ENCODE peak calls at places on chromosomes 16 and 17, in nine cellular contexts. A is nucleus accumbens; B is type B pancreatic cell; L is substantia nigra; M is right cardiac atrium; D is activated naive CD4-positive, alpha-beta T cell treated with anti-CD3 and anti-CD28 coated beads for 36 hours; V is epithelial cell of esophagus; Q is stimulated activated effector memory CD8-positive, alpha-beta T cell treated with anti-CD3 and anti-CD28 coated beads, Interleukin-12 subunit alpha, Interleukin-12 subunit beta, amount 100 ng/mL, for 72 hours; W is NCI-H1105 treated with DMSO at 0.1 percent for 48 hours. I is an unnamed sample.

GRCh38 chr17:10754861-10755591 is 25.2 kb upstream of the TMEM220 start:
- DNase-seq in D (no peak), Q (no peak), A (no peak), M (no peak), V (peak), W (no peak), B (no peak), L (no peak), I (no peak)

GRCh38 chr17:17719966-17720543 is 38.8 kb downstream of the RAI1 start:
- DNase-seq in A (no peak), W (no peak), Q (no peak), D (no peak), V (peak), L (no peak), B (no peak), M (no peak), I (no peak)

GRCh38 chr17:32610027-32610650 is 123.3 kb downstream of the CDK5R1 start:
- DNase-seq in D (no peak), W (no peak), M (no peak), V (no peak), B (no peak), Q (no peak), A (no peak), L (no peak), I (no peak)

GRCh38 chr17:64491034-64491860 is 5.6 kb downstream of the POLG2 start:
- DNase-seq in A (no peak), W (no peak), Q (peak), B (no peak), M (no peak), V (peak), L (no peak), D (peak), I (no peak)

GRCh38 chr17:80539022-80539421 is 5.6 kb upstream of the RPTOR start:
- DNase-seq in Q (no peak), W (no peak), A (no peak), L (no peak), D (peak), V (no peak), M (no peak), B (no peak), I (no peak)

GRCh38 chr17:79532107-79532790 is 78.6 kb downstream of the RBFOX3 start:
- DNase-seq in B (no peak), A (no peak), Q (no peak), M (no peak), L (no peak), W (no peak), D (no peak), V (no peak), I (no peak)

GRCh38 chr16:56549744-56550385 is 15.0 kb upstream of the MT4 start:
- DNase-seq in D (peak), W (no peak), M (no peak), V (peak), L (no peak), Q (no peak), B (no peak), A (no peak), I (no peak)

GRCh38 chr17:65058151-65058550 is 1.6 kb upstream of the GNA13 start:
- DNase-seq in A (no peak), L (no peak), D (no peak), W (no peak), Q (no peak), M (no peak), B (no peak), V (no peak), I (no peak)

GRCh38 chr17:66167189-66167815 is 24.6 kb downstream of the CEP112 start:
- DNase-seq in A (no peak), Q (no peak), V (no peak), L (no peak), W (no peak), B (no peak), D (no peak), M (no peak), I (no peak)

GRCh38 chr17:43905985-43906852 is 1.1 kb downstream of the MPP2 start:
- DNase-seq in V (peak), M (peak), A (peak), B (no peak), L (peak), Q (no peak), D (peak), W (peak), I (peak)

GRCh38 chr16:72876221-72876620 is 171.7 kb downstream of the ZFHX3 start:
- DNase-seq in L (no peak), A (no peak), B (no peak), V (peak), W (no peak), M (peak), D (peak), Q (no peak), I (no peak)

GRCh38 chr17:32318071-32318470 is 23.9 kb downstream of the C17orf75 start:
- DNase-seq in A (no peak), Q (no peak), D (no peak), M (no peak), B (no peak), V (no peak), W (no peak), L (no peak), I (no peak)

GRCh38 chr16:86905302-86905701 is 327.0 kb downstream of the FOXL1 start:
- DNase-seq in B (no peak), A (no peak), W (no peak), Q (no peak), V (no peak), D (no peak), M (peak), L (no peak), I (no peak)

GRCh38 chr16:79997257-79997656 is 396.7 kb upstream of the MAF start:
- DNase-seq in A (no peak), M (no peak), L (no peak), W (no peak), Q (no peak), V (peak), B (no peak), D (peak), I (no peak)

GRCh38 chr16:1941924-1942809 is 832 bp downstream of the MSRB1 start:
- DNase-seq in Q (peak), A (no peak), V (peak), D (peak), B (no peak), W (no peak), L (no peak), M (no peak), I (no peak)

GRCh38 chr17:5437721-5438317 is 1.1 kb downstream of the C1QBP start:
- DNase-seq in Q (no peak), M (no peak), B (no peak), W (no peak), A (no peak), L (no peak), V (peak), D (no peak), I (no peak)

GRCh38 chr16:80947708-80948615 is 58.7 kb downstream of the CMC2 start:
- DNase-seq in B (no peak), W (no peak), L (no peak), D (no peak), V (peak), M (no peak), A (no peak), Q (no peak), I (no peak)

GRCh38 chr17:7883781-7884386 is 4.7 kb upstream of the CHD3 start:
- DNase-seq in M (no peak), Q (no peak), L (no peak), V (no peak), B (no peak), A (no peak), D (peak), W (peak), I (no peak)

GRCh38 chr16:25854141-25854540 is 162.4 kb downstream of the HS3ST4 start:
- DNase-seq in V (no peak), W (no peak), A (no peak), M (no peak), Q (no peak), L (no peak), D (no peak), B (no peak), I (no peak)

GRCh38 chr17:77847211-77848085 is 111.1 kb upstream of the TNRC6C start:
- DNase-seq in A (no peak), D (no peak), V (no peak), W (no peak), Q (no peak), B (no peak), M (peak), L (no peak), I (no peak)

GRCh38 chr16:1812732-1813163 is 13.9 kb downstream of the HAGH start:
- DNase-seq in V (peak), B (no peak), M (peak), W (peak), A (no peak), Q (no peak), L (no peak), D (peak), I (peak)

GRCh38 chr17:37417852-37418251 is 11.2 kb downstream of the TADA2A start:
- DNase-seq in Q (no peak), W (no peak), V (peak), L (no peak), A (no peak), M (no peak), B (no peak), D (no peak), I (no peak)

GRCh38 chr16:47162670-47163420 is 19.1 kb upstream of the NETO2 start:
- DNase-seq in A (no peak), L (no peak), W (no peak), D (no peak), Q (no peak), V (no peak), B (no peak), M (no peak), I (no peak)